ENCODE peak calls at places on chromosome 7, in eight cellular contexts. A is cardiac muscle cell; W is CD8-positive, alpha-beta memory T cell; N is aorta; X is spleen; R is PC-9; K is effector memory CD4-positive, alpha-beta T cell; O is psoas muscle. Y is an unnamed sample. For H3K4me1, the result is how much of the 10 kb centered on the place peaks cover.

GRCh38 chr7:27784399-27785053 is 44.6 kb downstream of the TAX1BP1 start:
- DNase-seq in A (peak), W (no peak), N (no peak), X (no peak), R (peak), K (no peak), O (no peak), Y (peak)

GRCh38 chr7:83782628-83783027 is 133.7 kb upstream of the SEMA3E start:
- DNase-seq in A (peak), W (no peak), N (no peak), X (no peak), R (no peak), K (no peak), O (no peak), Y (no peak)

GRCh38 chr7:25032774-25033743 is 53.1 kb upstream of the OSBPL3 start:
- DNase-seq in A (no peak), W (no peak), N (no peak), X (no peak), R (no peak), K (no peak), O (no peak), Y (no peak)

GRCh38 chr7:149855368-149856305 is 17.5 kb downstream of the ZNF862 start:
- DNase-seq in A (peak), W (peak), N (no peak), X (no peak), R (peak), K (no peak), O (peak), Y (no peak)

GRCh38 chr7:148622887-148623585 is 32.5 kb downstream of the C7orf33 start:
- DNase-seq in A (no peak), W (no peak), N (no peak), X (no peak), R (peak), K (no peak), O (no peak), Y (no peak)

GRCh38 chr7:7970620-7971307 is 2.2 kb downstream of the GLCCI1 start:
- DNase-seq in A (no peak), W (no peak), N (no peak), X (no peak), R (no peak), K (no peak), O (no peak), Y (no peak)

GRCh38 chr7:35250452-35250851 is 3.4 kb downstream of the TBX20 start:
- DNase-seq in A (no peak), W (no peak), N (no peak), X (no peak), R (no peak), K (no peak), O (no peak), Y (no peak)

GRCh38 chr7:117706191-117706590 is 167.1 kb downstream of the CTTNBP2 start:
- DNase-seq in A (no peak), W (no peak), N (no peak), X (no peak), R (peak), K (no peak), O (no peak), Y (no peak)

GRCh38 chr7:134694299-134694698 is 47.6 kb downstream of the BPGM start:
- DNase-seq in A (no peak), W (no peak), N (no peak), X (no peak), R (no peak), K (no peak), O (no peak), Y (no peak)

GRCh38 chr7:65354263-65354662 is 19.4 kb upstream of the ZNF92 start:
- DNase-seq in A (no peak), W (no peak), N (no peak), X (no peak), R (no peak), K (no peak), O (no peak), Y (no peak)

GRCh38 chr7:19519443-19519977 is 189.3 kb downstream of the POLR1F start:
- DNase-seq in A (peak), W (no peak), N (no peak), X (no peak), R (no peak), K (no peak), O (no peak), Y (no peak)

GRCh38 chr7:148963583-148964509 is 64.5 kb downstream of the PDIA4 start:
- DNase-seq in A (peak), W (no peak), N (no peak), X (no peak), R (no peak), K (no peak), O (no peak), Y (no peak)

GRCh38 chr7:73828107-73828803 is 2.5 kb upstream of the CLDN4 start:
- DNase-seq in A (peak), W (no peak), N (no peak), X (no peak), R (peak), K (no peak), O (no peak), Y (peak)

GRCh38 chr7:140214075-140214684 is 37.4 kb upstream of the KDM7A start:
- DNase-seq in A (peak), W (no peak), N (no peak), X (no peak), R (peak), K (no peak), O (no peak), Y (peak)

GRCh38 chr7:88092676-88092999 is 127.2 kb downstream of the SRI start:
- DNase-seq in A (no peak), W (no peak), N (no peak), X (no peak), R (no peak), K (no peak), O (no peak), Y (no peak)

DNA sequence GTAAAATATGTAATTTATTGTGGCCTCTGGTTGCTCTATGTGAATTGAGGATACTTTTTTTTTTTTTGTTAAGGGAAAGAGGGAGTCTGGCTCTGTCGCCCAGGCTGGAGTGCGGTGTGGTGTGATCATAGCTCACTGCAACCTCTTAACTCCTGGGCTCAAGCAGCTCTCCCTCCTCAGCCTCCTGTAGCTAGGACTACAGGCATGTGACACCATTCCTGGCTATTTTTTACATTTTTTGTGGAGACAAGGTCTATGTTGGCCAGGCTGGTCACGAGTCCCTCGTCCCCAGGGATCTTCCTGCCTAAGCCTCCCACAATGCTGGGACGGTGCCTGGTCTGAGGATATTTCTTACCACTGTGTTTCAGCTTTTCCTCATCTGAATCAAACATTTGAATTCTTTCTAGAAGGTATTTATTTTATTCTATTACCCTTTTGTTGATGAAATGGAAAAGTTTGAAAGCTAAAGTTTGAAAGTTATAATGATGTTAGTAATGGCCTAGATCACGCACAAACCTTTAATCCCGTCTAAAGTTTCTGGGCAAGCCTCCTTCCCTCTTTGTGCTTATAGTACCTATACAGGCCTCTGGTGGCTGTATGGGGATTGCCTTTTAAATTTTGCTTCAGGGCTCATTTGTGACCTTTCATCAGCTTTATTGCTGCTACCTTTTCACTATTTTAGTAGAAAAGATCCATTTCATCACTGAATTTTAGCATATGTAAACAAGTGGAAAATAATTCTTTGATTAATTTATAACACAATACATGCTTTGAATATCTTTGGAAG is 2.0 kb downstream of the IFRD1 start:
- DNase-seq in A (peak), W (no peak), N (peak), X (no peak), R (peak), K (no peak), O (peak), Y (no peak)
- H3K4me1 ChIP-seq in A (under half), W (under half), N (under half), X (under half), R (under half), K (under half), O (under half), Y (under half)

DNA sequence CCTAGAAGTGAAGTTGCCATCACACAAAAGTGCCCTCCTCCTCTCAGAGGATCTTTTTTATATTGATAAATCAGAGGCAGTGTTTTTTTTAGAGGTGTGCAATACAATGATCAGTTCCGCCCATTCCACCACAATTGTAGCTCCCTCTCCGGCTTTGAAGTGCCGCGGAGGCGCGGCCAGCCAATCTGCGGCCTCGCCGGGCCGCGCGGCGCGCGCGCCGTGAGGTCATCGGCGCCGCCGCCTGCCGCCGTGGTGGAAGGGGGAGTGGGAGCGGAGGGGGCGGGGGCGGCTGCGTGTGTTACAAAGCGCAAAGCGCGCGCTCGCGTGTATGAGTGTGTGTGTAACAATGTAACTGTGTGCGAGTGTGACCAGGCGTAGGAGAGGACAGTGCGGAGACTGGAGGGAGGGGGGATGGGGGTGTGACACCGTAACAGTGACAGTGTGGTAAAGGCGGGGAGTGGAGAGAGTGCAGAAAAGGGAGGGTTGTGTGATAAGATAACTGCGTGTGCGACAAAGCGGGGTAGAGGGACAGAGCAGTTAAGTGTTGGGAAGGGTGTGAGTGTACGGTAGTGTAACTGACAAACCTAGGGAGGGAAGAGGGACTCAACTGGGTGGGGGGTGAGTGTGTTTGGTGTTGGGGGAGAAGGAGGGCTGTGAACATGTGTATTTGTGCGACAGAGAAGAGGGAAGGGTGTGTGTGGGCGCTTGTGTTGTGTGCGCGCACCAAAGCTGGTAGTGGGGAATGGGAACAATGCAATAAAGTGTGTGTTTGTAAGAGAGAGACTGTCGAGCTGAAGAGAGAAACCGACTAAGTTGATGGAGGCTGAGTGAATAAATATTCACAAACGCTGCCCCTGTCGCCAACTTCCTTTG is at the start of gene SP8:
- DNase-seq in A (no peak), W (no peak), N (peak), X (no peak), R (no peak), K (no peak), O (no peak), Y (no peak)
- H3K27ac ChIP-seq in A (no peak), W (no peak), N (no peak), X (no peak), R (no peak), K (no peak), O (no peak), Y (no peak)

GRCh38 chr7:107085180-107085579 is 40.7 kb downstream of the PRKAR2B start:
- DNase-seq in A (no peak), W (no peak), N (no peak), X (no peak), R (no peak), K (no peak), O (no peak), Y (no peak)
- H3K4me1 ChIP-seq in A (under half), W (under half), N (under half), X (under half), R (under half), K (under half), O (under half), Y (under half)

GRCh38 chr7:137836113-137836509 is 10.7 kb downstream of the DGKI start:
- DNase-seq in A (no peak), W (no peak), N (no peak), X (no peak), R (no peak), K (no peak), O (no peak), Y (no peak)
- H3K27ac ChIP-seq in A (no peak), W (no peak), N (peak), X (no peak), R (no peak), K (no peak), O (no peak), Y (no peak)

GRCh38 chr7:112160771-112161150 is 45.4 kb downstream of the DOCK4 start:
- DNase-seq in A (no peak), W (no peak), N (no peak), X (no peak), R (no peak), K (no peak), O (no peak), Y (no peak)

GRCh38 chr7:112160130-112160770 is 45.9 kb downstream of the DOCK4 start:
- DNase-seq in A (peak), W (no peak), N (no peak), X (no peak), R (no peak), K (no peak), O (no peak), Y (no peak)

GRCh38 chr7:112161253-112162160 is 44.7 kb downstream of the DOCK4 start:
- DNase-seq in A (no peak), W (no peak), N (no peak), X (no peak), R (no peak), K (no peak), O (no peak), Y (no peak)

GRCh38 chr7:112163021-112163310 is 43.2 kb downstream of the DOCK4 start:
- DNase-seq in A (no peak), W (no peak), N (no peak), X (no peak), R (no peak), K (no peak), O (no peak), Y (no peak)

DNA sequence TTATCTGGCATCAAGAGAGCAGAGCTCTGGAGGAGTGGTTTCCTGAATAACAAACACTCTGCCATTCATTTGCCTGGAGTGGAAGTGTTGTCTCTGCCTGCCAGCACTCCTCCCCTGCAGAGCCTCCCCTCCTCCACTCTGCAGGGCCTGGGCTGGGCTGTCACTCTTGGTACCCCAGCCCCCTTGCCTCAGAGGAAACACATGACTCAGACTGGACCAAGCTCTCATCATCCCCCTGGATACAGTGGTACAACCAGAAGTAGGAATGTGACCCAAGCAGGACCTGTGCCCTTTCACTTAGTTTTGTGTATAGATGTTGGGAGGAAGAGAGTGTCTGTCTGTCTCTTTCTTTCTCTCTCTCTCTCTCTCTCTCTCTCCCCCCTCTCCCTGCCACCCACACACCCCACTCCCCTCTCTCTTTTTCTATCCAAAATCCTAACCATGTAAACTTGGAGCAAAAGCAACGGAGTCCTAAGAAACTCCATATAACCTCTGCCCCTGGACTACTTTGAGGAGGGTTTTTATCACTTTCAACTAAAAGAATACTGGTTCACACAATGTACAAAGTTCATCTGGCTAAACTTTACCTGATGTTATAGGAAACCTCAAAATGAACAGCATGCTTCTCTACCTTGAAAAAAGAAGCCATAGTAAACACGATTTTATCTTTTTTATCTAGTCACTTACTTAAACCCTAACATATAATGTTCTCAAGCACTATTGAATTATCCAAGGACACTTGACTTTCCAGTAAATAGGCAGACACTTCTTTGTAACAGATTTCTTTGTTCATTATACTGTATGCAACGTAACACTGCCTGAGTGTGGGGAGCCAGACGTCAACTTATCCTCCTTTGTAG is 43.8 kb downstream of the DOCK4 start:
- DNase-seq in A (peak), W (no peak), N (no peak), X (no peak), R (no peak), K (no peak), O (peak), Y (no peak)
- H3K4me1 ChIP-seq in A (under half), W (under half), N (under half), X (under half), R (under half), K (under half), O (under half), Y (under half)

DNA sequence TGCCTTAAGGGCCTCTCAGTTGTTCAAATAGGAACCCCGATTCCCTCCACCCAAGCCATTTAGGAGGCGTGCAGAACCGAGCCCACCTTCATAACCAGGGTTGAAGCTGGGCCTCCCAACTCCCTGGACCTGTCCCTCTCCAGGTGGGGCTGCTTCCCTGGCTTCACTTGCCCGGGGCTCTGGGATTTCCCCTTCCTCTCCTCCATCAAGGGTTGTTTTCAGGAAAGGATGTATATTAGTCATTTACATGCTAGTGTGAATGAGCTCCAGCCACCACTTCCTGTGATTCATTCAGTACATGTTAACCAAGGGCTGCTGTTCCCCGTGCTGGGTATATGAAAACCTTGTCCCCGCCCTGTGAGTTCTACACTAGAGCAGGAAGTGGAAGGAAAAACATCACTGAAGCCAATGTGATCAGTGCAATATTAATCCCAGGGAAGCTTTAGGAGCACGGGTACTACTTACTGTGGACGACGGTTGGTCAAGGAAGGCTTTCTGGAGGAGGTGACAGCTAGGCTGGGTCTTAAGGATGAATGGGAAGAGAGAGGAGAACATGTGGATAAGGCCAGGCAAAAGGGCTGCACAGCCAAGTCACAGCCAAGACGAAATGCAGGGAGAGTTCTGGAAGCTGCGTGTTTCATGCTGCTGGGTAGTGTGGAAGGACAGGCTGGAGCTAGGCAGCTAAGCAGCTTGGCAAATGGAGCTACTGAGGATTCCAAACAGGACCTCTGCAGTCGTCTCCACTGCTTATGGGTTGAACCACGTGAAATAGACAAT is 150.1 kb upstream of the SHH start:
- DNase-seq in A (peak), W (no peak), N (no peak), X (no peak), R (peak), K (no peak), O (no peak), Y (no peak)
- H3K27ac ChIP-seq in A (no peak), W (no peak), N (no peak), X (no peak), R (peak), K (no peak), O (no peak), Y (no peak)

DNA sequence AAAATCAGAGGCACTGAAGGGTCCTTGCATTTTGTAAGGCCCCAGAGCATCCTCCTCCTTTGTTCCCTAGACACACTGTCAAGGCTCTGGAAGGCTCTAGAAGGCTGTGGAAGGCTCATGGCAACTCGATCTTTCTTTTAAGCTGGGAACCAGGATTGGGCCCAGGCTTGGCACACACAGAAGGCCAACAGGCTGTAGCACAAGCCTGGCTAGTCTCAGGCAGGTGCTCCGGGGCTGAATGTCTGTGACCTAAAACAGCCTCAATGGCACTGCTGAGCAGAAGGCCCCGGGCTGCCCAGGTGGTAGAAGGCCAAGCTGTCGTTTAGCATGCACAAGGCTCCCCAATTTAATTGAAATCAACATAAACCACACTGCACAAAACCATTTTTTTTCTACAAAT is 55.7 kb downstream of the PRKAG2 start:
- DNase-seq in A (no peak), W (no peak), N (peak), X (peak), R (no peak), K (no peak), O (peak), Y (no peak)
- H3K4me1 ChIP-seq in A (under half), W (under half), N (under half), X (under half), R (under half), K (under half), O (under half), Y (under half)

GRCh38 chr7:106615808-106616691 is 44.9 kb downstream of the CCDC71L start:
- DNase-seq in A (no peak), W (no peak), N (no peak), X (no peak), R (no peak), K (no peak), O (no peak), Y (no peak)
- H3K27ac ChIP-seq in A (no peak), W (no peak), N (no peak), X (peak), R (no peak), K (no peak), O (no peak), Y (no peak)

GRCh38 chr7:69631131-69631530 is 32.9 kb downstream of the AUTS2 start:
- DNase-seq in A (no peak), W (no peak), N (no peak), X (no peak), R (no peak), K (no peak), O (no peak), Y (no peak)
- H3K4me1 ChIP-seq in A (under half), W (under half), N (under half), X (under half), R (under half), K (under half), O (under half), Y (under half)

Y was measured in pancreas.